ENCODE peak calls at places on chromosomes 5 and 9, in six cellular contexts. K is Peyer's patch, W is heart left ventricle, U is psoas muscle, N is epithelial cell of esophagus, A is cardiac fibroblast. Q is an unnamed sample.

GRCh38 chr5:94066437-94067207 is 325.2 kb upstream of the POU5F2 start:
- DNase-seq in A (no peak), W (no peak), U (no peak), K (no peak), N (no peak), Q (no peak)

GRCh38 chr9:81559197-81559596 is 130.2 kb downstream of the TLE1 start:
- DNase-seq in A (no peak), K (no peak), W (no peak), U (no peak), N (no peak), Q (no peak)

GRCh38 chr9:103397868-103398600 is 402.9 kb downstream of the CYLC2 start:
- DNase-seq in N (peak; percentile 85), K (no peak), A (peak; percentile 83), W (no peak), U (no peak), Q (no peak)

GRCh38 chr9:74036549-74037231 is 460.4 kb upstream of the RORB start:
- DNase-seq in N (peak; percentile 5), U (no peak), K (no peak), W (no peak), A (no peak), Q (no peak)

GRCh38 chr5:124644138-124644537 is 102.3 kb downstream of the ZNF608 start:
- DNase-seq in N (peak; percentile 37), W (no peak), K (no peak), A (peak; percentile 52), U (no peak), Q (no peak)

GRCh38 chr5:94481059-94481458 is 137.3 kb downstream of the KIAA0825 start:
- DNase-seq in K (no peak), N (no peak), W (no peak), A (no peak), U (no peak), Q (no peak)

GRCh38 chr5:135589152-135589551 is 10.4 kb upstream of the CXCL14 start:
- DNase-seq in N (no peak), A (no peak), W (no peak), K (no peak), U (no peak), Q (no peak)

GRCh38 chr9:21551401-21551800 is 69.3 kb upstream of the IFNE start:
- DNase-seq in U (no peak), A (peak; percentile 44), K (no peak), W (no peak), N (no peak), Q (no peak)

GRCh38 chr5:173697931-173698579 is 81.6 kb upstream of the BOD1 start:
- DNase-seq in K (no peak), U (no peak), W (no peak), A (no peak), N (no peak), Q (no peak)

GRCh38 chr9:129745186-129745585 is 7.7 kb downstream of the PTGES start:
- DNase-seq in U (no peak), N (peak; percentile 52), K (no peak), A (no peak), W (no peak), Q (no peak)

GRCh38 chr5:122313941-122314340 is 1.9 kb downstream of the SNCAIP start:
- DNase-seq in N (no peak), U (no peak), A (peak; percentile 7), K (no peak), W (no peak), Q (no peak)

DNA sequence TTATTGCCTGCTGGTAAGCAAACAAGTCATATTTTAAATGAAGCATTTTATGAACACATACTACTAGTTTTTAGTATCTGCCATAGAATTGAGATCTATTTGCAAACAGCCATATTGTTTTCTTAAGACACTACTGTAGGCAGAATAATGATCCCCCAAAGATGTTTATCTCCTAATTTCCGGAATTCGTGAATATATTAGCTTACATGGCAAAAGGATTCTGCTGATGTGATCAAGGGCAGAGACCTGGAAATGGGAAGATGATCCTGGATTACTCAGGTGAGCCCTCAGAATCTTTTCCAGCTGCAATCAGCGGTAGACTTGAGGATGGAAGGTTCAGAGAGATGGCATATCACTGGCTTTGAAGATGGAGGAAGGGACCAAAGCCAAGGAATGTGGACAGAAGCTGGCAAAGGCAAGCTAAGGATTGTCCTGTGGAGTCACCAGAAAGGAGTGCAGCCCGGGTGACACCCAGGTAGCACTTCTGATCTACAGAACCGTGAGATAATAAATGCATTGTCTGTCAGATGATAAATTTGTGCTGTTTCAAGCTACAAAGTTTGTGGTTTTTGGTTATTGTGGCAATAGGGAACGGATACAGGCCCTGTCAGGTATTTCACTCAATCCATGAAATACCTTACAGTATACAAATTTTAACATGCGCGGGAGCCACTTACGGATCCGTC is 1.0 kb upstream of the ERCC6L2 start:
- DNase-seq in A (peak; percentile 11), K (no peak), W (no peak), U (no peak), N (peak; percentile 18), Q (no peak)
- H3K4me3 ChIP-seq in A (no peak overlapping the region), K (no peak overlapping the region), W (no peak overlapping the region), U (no peak overlapping the region), N (no peak overlapping the region), Q (no peak overlapping the region)

GRCh38 chr5:165188555-165189260 is 1683.3 kb downstream of the MAT2B start:
- DNase-seq in K (no peak), N (no peak), A (no peak), U (no peak), W (no peak), Q (no peak)
- H3K4me3 ChIP-seq in K (no peak overlapping the region), N (no peak overlapping the region), A (no peak overlapping the region), U (no peak overlapping the region), W (no peak overlapping the region), Q (no peak overlapping the region)

GRCh38 chr9:92721548-92721947 is 43.1 kb downstream of the BICD2 start:
- DNase-seq in K (no peak), U (no peak), N (no peak), W (no peak), A (no peak), Q (no peak)
- H3K4me3 ChIP-seq in K (no peak overlapping the region), U (no peak overlapping the region), N (no peak overlapping the region), W (no peak overlapping the region), A (no peak overlapping the region), Q (no peak overlapping the region)

GRCh38 chr5:134409321-134409720 is 2.4 kb downstream of the CDKN2AIPNL start:
- DNase-seq in A (no peak), U (no peak), W (no peak), N (no peak), K (no peak), Q (no peak)

GRCh38 chr5:134413046-134413445 is 1.4 kb upstream of the CDKN2AIPNL start:
- DNase-seq in W (no peak), K (no peak), U (no peak), N (no peak), A (no peak), Q (no peak)

GRCh38 chr5:134411228-134411545 is 494 bp downstream of the CDKN2AIPNL start:
- DNase-seq in U (no peak), N (no peak), K (no peak), W (no peak), A (no peak), Q (no peak)

GRCh38 chr5:134410822-134411221 is 859 bp downstream of the CDKN2AIPNL start:
- DNase-seq in N (no peak), U (no peak), A (no peak), K (no peak), W (no peak), Q (no peak)

DNA sequence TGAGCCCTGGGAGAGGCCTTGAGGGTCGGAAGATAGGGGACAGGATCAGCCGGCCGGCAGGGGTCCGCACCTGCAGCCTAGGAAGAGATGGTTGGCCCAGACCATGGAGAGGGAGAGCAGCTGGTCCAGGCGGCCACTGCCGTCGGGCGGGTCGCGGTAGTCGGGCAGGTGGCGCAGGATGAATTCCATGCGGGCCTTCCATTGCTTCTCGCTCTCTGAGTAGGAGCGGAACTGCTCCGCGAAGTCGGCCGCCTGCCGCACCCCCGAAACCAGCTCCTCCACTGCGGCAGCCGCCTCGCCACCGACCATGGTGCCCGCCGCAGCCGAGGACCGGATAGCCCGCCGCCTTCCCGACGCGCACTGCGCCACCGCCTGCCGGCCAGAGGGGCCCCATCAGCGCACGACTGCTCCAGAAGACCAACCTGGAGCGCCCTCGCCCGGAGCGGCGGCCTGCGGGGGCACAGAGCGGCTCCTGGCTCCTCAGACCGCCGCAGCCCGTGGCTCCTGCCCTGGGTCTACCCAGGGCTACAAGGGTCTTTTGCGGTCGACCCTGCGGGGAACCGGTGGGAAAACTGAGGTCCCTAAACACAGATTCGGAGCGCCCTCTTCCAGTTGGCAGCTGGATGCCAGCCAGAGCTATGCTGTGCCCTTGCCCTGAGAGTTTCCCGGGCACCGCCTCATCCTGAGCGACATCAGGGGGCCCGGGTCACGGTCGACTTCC is at the start of gene CDKN2AIPNL:
- DNase-seq in W (peak; percentile 97), N (peak; percentile 91), U (peak; percentile 95), K (peak; percentile 95), A (peak; percentile 86), Q (peak; percentile 16)
- H3K4me3 ChIP-seq in W (peak within 1 kb of the TSS; percentile 77), N (peak within 1 kb of the TSS; percentile 95), U (peak within 1 kb of the TSS; percentile 88), K (peak within 1 kb of the TSS; percentile 59), A (peak within 1 kb of the TSS; percentile 86), Q (peak within 1 kb of the TSS; percentile 92)

GRCh38 chr5:120512757-120513650 is 48.9 kb downstream of the PRR16 start:
- DNase-seq in W (no peak), K (no peak), N (no peak), U (no peak), A (no peak), Q (no peak)

GRCh38 chr5:120517607-120518252 is 53.6 kb downstream of the PRR16 start:
- DNase-seq in A (no peak), W (no peak), U (no peak), N (no peak), K (no peak), Q (no peak)

GRCh38 chr5:120512068-120512467 is 48.0 kb downstream of the PRR16 start:
- DNase-seq in U (no peak), N (no peak), A (no peak), K (no peak), W (no peak), Q (no peak)

GRCh38 chr5:120510994-120511686 is 47.0 kb downstream of the PRR16 start:
- DNase-seq in K (no peak), A (no peak), W (no peak), U (no peak), N (no peak), Q (no peak)

DNA sequence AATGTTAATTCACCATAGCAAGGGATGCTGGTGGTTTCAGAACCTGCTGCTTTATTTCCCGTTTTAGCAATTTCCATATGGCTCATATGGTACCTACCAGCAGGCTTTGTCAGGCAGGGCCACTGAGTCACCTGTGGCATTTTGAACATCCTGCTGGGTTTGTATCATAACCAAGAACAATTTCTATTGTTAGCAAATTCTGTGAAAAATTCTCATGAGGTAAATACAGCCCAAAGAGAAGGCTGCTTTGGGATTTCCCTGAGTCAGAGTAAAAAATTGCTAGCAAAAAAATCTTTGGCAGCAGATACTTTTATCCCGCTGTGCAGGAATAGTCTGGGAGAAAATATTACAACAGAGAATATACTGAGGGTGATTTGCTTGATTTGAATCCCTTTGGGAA is 52.7 kb downstream of the PRR16 start:
- DNase-seq in N (no peak), A (peak; percentile 86), K (no peak), U (no peak), W (no peak), Q (no peak)
- H3K4me3 ChIP-seq in N (no peak overlapping the region), A (no peak overlapping the region), K (no peak overlapping the region), U (no peak overlapping the region), W (no peak overlapping the region), Q (no peak overlapping the region)

Q was measured in AG04449.